ENCODE peak calls at places on chromosomes 5 and 9, in seven cellular contexts. One of them, this sample, is unnamed.

GRCh38 chr9:91474656-91475055 is 51.0 kb upstream of the NFIL3 start:
- DNase-seq in GM12864: no peak
- DNase-seq in neural progenitor cell: no peak
- DNase-seq in choroid plexus epithelial cell: peak; percentile 47
- DNase-seq in Peyer's patch: no peak
- DNase-seq in HFFc6: peak; percentile 25
- DNase-seq in CD8-positive, alpha-beta T cell: no peak
- DNase-seq in this sample: no peak

GRCh38 chr5:73908440-73908839 is 282.4 kb downstream of the ARHGEF28 start:
- DNase-seq in choroid plexus epithelial cell: peak; percentile 26
- DNase-seq in HFFc6: no peak
- DNase-seq in GM12864: no peak
- DNase-seq in Peyer's patch: no peak
- DNase-seq in CD8-positive, alpha-beta T cell: no peak
- DNase-seq in neural progenitor cell: no peak
- DNase-seq in this sample: no peak

GRCh38 chr9:113547501-113547900 is 84.0 kb downstream of the RGS3 start:
- DNase-seq in HFFc6: no peak
- DNase-seq in CD8-positive, alpha-beta T cell: no peak
- DNase-seq in neural progenitor cell: no peak
- DNase-seq in GM12864: no peak
- DNase-seq in choroid plexus epithelial cell: no peak
- DNase-seq in Peyer's patch: no peak
- DNase-seq in this sample: no peak

GRCh38 chr5:174307656-174308271 is 262.3 kb downstream of the NSG2 start:
- DNase-seq in CD8-positive, alpha-beta T cell: no peak
- DNase-seq in Peyer's patch: no peak
- DNase-seq in choroid plexus epithelial cell: no peak
- DNase-seq in HFFc6: no peak
- DNase-seq in neural progenitor cell: no peak
- DNase-seq in GM12864: no peak
- DNase-seq in this sample: no peak

GRCh38 chr5:88183255-88183654 is 85.4 kb downstream of the TMEM161B start:
- DNase-seq in Peyer's patch: no peak
- DNase-seq in choroid plexus epithelial cell: no peak
- DNase-seq in GM12864: no peak
- DNase-seq in neural progenitor cell: no peak
- DNase-seq in HFFc6: no peak
- DNase-seq in CD8-positive, alpha-beta T cell: no peak
- DNase-seq in this sample: no peak

GRCh38 chr5:81626524-81626923 is 124.4 kb downstream of the SSBP2 start:
- DNase-seq in choroid plexus epithelial cell: peak; percentile 82
- DNase-seq in neural progenitor cell: no peak
- DNase-seq in Peyer's patch: no peak
- DNase-seq in CD8-positive, alpha-beta T cell: no peak
- DNase-seq in HFFc6: peak; percentile 68
- DNase-seq in GM12864: no peak
- DNase-seq in this sample: no peak

GRCh38 chr5:158812381-158812780 is 287.3 kb downstream of the EBF1 start:
- DNase-seq in Peyer's patch: peak; percentile 90
- DNase-seq in neural progenitor cell: no peak
- DNase-seq in choroid plexus epithelial cell: no peak
- DNase-seq in HFFc6: no peak
- DNase-seq in GM12864: peak; percentile 58
- DNase-seq in CD8-positive, alpha-beta T cell: peak; percentile 32
- DNase-seq in this sample: peak; percentile 19

GRCh38 chr9:107308461-107308860 is 25.4 kb downstream of the RAD23B start:
- DNase-seq in HFFc6: no peak
- DNase-seq in choroid plexus epithelial cell: no peak
- DNase-seq in Peyer's patch: no peak
- DNase-seq in GM12864: no peak
- DNase-seq in neural progenitor cell: no peak
- DNase-seq in CD8-positive, alpha-beta T cell: no peak
- DNase-seq in this sample: no peak

GRCh38 chr5:89520771-89521170 is 637.8 kb upstream of the MEF2C start:
- DNase-seq in HFFc6: no peak
- DNase-seq in choroid plexus epithelial cell: no peak
- DNase-seq in GM12864: no peak
- DNase-seq in Peyer's patch: no peak
- DNase-seq in CD8-positive, alpha-beta T cell: no peak
- DNase-seq in neural progenitor cell: no peak
- DNase-seq in this sample: no peak

GRCh38 chr5:57494104-57495098 is 11.8 kb upstream of the ACTBL2 start:
- DNase-seq in neural progenitor cell: no peak
- DNase-seq in GM12864: peak; percentile 13
- DNase-seq in Peyer's patch: peak; percentile 53
- DNase-seq in HFFc6: peak; percentile 95
- DNase-seq in choroid plexus epithelial cell: peak; percentile 99
- DNase-seq in CD8-positive, alpha-beta T cell: no peak
- DNase-seq in this sample: no peak

GRCh38 chr5:134129411-134130238 is 15.1 kb downstream of the TCF7 start:
- DNase-seq in CD8-positive, alpha-beta T cell: no peak
- DNase-seq in HFFc6: no peak
- DNase-seq in GM12864: no peak
- DNase-seq in Peyer's patch: no peak
- DNase-seq in neural progenitor cell: no peak
- DNase-seq in choroid plexus epithelial cell: no peak
- DNase-seq in this sample: no peak

GRCh38 chr9:100052375-100052774 is 46.4 kb downstream of the ERP44 start:
- DNase-seq in choroid plexus epithelial cell: no peak
- DNase-seq in CD8-positive, alpha-beta T cell: no peak
- DNase-seq in GM12864: no peak
- DNase-seq in neural progenitor cell: no peak
- DNase-seq in Peyer's patch: no peak
- DNase-seq in HFFc6: no peak
- DNase-seq in this sample: no peak

GRCh38 chr5:34959323-34959722 is 30.0 kb downstream of the DNAJC21 start:
- DNase-seq in GM12864: peak; percentile 75
- DNase-seq in Peyer's patch: no peak
- DNase-seq in HFFc6: peak; percentile 54
- DNase-seq in choroid plexus epithelial cell: peak; percentile 93
- DNase-seq in neural progenitor cell: no peak
- DNase-seq in CD8-positive, alpha-beta T cell: no peak
- DNase-seq in this sample: peak; percentile 59

GRCh38 chr5:1223278-1223670 is 1.9 kb upstream of the SLC6A18 start:
- DNase-seq in choroid plexus epithelial cell: no peak
- DNase-seq in neural progenitor cell: no peak
- DNase-seq in GM12864: no peak
- DNase-seq in HFFc6: no peak
- DNase-seq in Peyer's patch: no peak
- DNase-seq in CD8-positive, alpha-beta T cell: no peak
- DNase-seq in this sample: no peak

GRCh38 chr9:127873886-127874285 is 3.6 kb downstream of the AK1 start:
- DNase-seq in HFFc6: no peak
- DNase-seq in GM12864: no peak
- DNase-seq in CD8-positive, alpha-beta T cell: no peak
- DNase-seq in neural progenitor cell: no peak
- DNase-seq in choroid plexus epithelial cell: no peak
- DNase-seq in Peyer's patch: no peak
- DNase-seq in this sample: no peak

GRCh38 chr9:79812507-79813261 is 240.9 kb downstream of the TLE4 start:
- DNase-seq in HFFc6: no peak
- DNase-seq in GM12864: peak; percentile 38
- DNase-seq in CD8-positive, alpha-beta T cell: no peak
- DNase-seq in neural progenitor cell: no peak
- DNase-seq in choroid plexus epithelial cell: no peak
- DNase-seq in Peyer's patch: peak; percentile 51
- DNase-seq in this sample: peak; percentile 10

GRCh38 chr9:131618785-131619184 is 73.5 kb downstream of the PRRT1B start:
- DNase-seq in CD8-positive, alpha-beta T cell: no peak
- DNase-seq in neural progenitor cell: no peak
- DNase-seq in HFFc6: no peak
- DNase-seq in choroid plexus epithelial cell: no peak
- DNase-seq in GM12864: no peak
- DNase-seq in Peyer's patch: no peak
- DNase-seq in this sample: no peak

GRCh38 chr5:95238560-95239325 is 46.2 kb downstream of the MCTP1 start:
- DNase-seq in HFFc6: no peak
- DNase-seq in CD8-positive, alpha-beta T cell: no peak
- DNase-seq in GM12864: no peak
- DNase-seq in neural progenitor cell: no peak
- DNase-seq in Peyer's patch: no peak
- DNase-seq in choroid plexus epithelial cell: peak; percentile 71
- DNase-seq in this sample: no peak
- TF ChIP-seq CTCF in HFFc6: peak; percentile 69
- TF ChIP-seq CTCF in CD8-positive, alpha-beta T cell: no peak
- TF ChIP-seq CTCF in GM12864: peak; percentile 16
- TF ChIP-seq CTCF in neural progenitor cell: peak; percentile 17
- TF ChIP-seq CTCF in Peyer's patch: peak; percentile 13
- TF ChIP-seq CTCF in choroid plexus epithelial cell: peak; percentile 67
- TF ChIP-seq CTCF in this sample: peak; percentile 41

DNA sequence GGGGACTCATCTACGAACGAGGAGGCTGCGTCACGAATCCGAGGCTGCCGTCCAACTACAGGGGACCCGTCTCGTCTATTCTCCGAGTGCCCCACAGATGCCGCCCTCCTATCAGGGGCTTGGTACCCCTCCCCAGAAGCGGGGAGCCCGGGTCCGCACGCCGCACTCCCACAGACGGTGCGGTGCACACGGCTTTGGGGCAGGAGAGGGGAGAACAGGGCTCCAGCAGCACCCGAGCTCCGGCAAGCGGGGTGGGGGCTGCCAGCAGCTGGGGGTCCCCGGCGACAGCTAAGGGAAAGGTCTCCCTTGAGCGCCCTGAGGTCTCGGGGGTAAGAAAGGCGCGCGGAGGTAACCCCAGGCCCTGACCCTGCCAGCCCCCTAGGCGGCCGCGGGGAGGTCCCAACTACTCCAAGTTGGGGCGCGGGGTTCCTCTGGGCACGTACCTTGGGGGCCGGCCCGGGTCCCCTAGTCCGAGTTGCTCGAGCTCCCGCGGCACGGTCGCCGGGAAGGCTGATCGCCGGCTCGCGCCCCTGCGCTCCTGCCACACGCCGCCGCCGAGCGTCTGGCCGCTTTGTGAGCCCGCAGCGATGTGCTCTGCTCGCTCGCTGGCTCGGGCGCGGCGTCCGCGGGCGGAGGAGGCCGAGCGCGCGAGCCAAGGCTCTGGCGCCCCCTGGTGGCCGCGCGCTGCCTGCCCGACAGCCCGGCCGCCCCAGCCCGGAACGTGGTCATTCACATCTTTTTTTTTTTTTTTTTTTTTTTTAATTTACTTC is at the start of gene SPOCK1:
- DNase-seq in CD8-positive, alpha-beta T cell: peak; percentile 37
- DNase-seq in Peyer's patch: peak; percentile 71
- DNase-seq in HFFc6: peak; percentile 56
- DNase-seq in neural progenitor cell: peak; percentile 96
- DNase-seq in GM12864: no peak
- DNase-seq in choroid plexus epithelial cell: peak; percentile 75
- DNase-seq in this sample: peak; percentile 91
- TF ChIP-seq CTCF in CD8-positive, alpha-beta T cell: peak; percentile 52
- TF ChIP-seq CTCF in Peyer's patch: peak; percentile 76
- TF ChIP-seq CTCF in HFFc6: peak; percentile 88
- TF ChIP-seq CTCF in neural progenitor cell: peak; percentile 66
- TF ChIP-seq CTCF in GM12864: peak; percentile 60
- TF ChIP-seq CTCF in choroid plexus epithelial cell: peak; percentile 51
- TF ChIP-seq CTCF in this sample: peak; percentile 89

GRCh38 chr9:77647267-77647658 is 859 bp downstream of the GNA14 start:
- DNase-seq in CD8-positive, alpha-beta T cell: no peak
- DNase-seq in Peyer's patch: no peak
- DNase-seq in HFFc6: no peak
- DNase-seq in GM12864: no peak
- DNase-seq in neural progenitor cell: no peak
- DNase-seq in choroid plexus epithelial cell: no peak
- DNase-seq in this sample: no peak

GRCh38 chr9:77648458-77649108 is 461 bp upstream of the GNA14 start:
- DNase-seq in HFFc6: no peak
- DNase-seq in CD8-positive, alpha-beta T cell: no peak
- DNase-seq in GM12864: no peak
- DNase-seq in neural progenitor cell: peak; percentile 34
- DNase-seq in choroid plexus epithelial cell: peak; percentile 24
- DNase-seq in Peyer's patch: peak; percentile 59
- DNase-seq in this sample: no peak

GRCh38 chr9:77651203-77651602 is 3.1 kb upstream of the GNA14 start:
- DNase-seq in HFFc6: no peak
- DNase-seq in CD8-positive, alpha-beta T cell: no peak
- DNase-seq in neural progenitor cell: no peak
- DNase-seq in choroid plexus epithelial cell: no peak
- DNase-seq in Peyer's patch: no peak
- DNase-seq in GM12864: no peak
- DNase-seq in this sample: no peak

GRCh38 chr9:77647659-77648457 is at the start of gene GNA14:
- DNase-seq in neural progenitor cell: peak; percentile 72
- DNase-seq in CD8-positive, alpha-beta T cell: no peak
- DNase-seq in GM12864: no peak
- DNase-seq in choroid plexus epithelial cell: peak; percentile 23
- DNase-seq in HFFc6: no peak
- DNase-seq in Peyer's patch: no peak
- DNase-seq in this sample: no peak

DNA sequence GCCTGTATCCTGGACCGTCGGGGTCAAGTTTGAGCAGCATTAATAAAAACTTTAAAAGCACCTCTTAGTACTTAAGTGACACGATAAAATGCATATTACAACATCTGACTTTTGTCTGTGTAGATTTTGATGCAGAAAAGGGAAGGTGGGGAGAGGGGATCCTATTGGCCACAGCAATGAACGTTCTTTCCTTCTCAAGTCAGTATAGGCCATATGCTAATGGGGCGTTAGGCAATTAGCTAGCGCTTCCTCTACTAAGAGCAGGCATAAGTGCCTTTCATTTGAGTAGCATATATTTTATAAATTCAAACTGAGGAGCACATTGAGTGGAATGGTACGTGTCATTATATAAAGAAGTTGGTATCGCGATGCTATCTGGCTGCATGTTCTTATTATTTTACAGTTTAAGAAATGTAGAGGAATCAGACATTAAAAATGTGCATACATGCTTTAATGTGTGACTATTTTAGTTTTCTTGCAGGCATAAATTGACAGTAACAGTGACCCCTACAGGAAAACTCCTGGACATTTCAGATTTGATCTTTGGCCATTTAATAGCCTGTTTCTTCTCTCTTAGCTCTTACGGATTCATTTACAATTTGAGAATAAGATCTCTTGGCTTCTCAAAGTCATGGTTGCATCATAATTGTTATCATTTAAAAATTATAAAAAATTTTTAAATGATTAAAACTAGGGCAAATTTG is 1.1 kb upstream of the GNA14 start:
- DNase-seq in neural progenitor cell: no peak
- DNase-seq in GM12864: no peak
- DNase-seq in HFFc6: peak; percentile 44
- DNase-seq in CD8-positive, alpha-beta T cell: no peak
- DNase-seq in Peyer's patch: no peak
- DNase-seq in choroid plexus epithelial cell: peak; percentile 68
- DNase-seq in this sample: no peak
- TF ChIP-seq CTCF in neural progenitor cell: peak; percentile 42
- TF ChIP-seq CTCF in GM12864: no peak
- TF ChIP-seq CTCF in HFFc6: peak; percentile 71
- TF ChIP-seq CTCF in CD8-positive, alpha-beta T cell: no peak
- TF ChIP-seq CTCF in Peyer's patch: peak; percentile 35
- TF ChIP-seq CTCF in choroid plexus epithelial cell: peak; percentile 51
- TF ChIP-seq CTCF in this sample: peak; percentile 9

DNA sequence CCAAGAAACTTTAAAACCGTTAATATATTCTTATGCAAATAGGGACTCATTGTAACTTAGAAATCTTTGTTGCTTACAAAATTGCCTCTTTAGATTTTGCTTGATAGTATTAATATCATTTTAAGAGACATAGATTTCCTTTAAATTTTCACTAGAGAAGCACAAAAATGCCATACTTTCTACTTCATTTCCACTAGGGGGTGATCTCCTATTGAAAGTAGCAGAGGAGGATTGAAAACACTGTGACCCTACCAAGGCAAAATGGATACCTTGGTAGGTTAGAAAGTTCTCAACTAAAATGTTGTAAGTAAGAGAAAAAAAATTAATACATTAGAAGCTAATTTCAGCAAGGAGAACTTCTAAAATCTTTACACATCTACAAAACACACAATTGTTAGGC is 204.9 kb downstream of the CHSY3 start:
- DNase-seq in Peyer's patch: no peak
- DNase-seq in CD8-positive, alpha-beta T cell: no peak
- DNase-seq in neural progenitor cell: peak; percentile 59
- DNase-seq in HFFc6: no peak
- DNase-seq in GM12864: peak; percentile 3
- DNase-seq in choroid plexus epithelial cell: peak; percentile 71
- DNase-seq in this sample: peak; percentile 8
- TF ChIP-seq CTCF in Peyer's patch: peak; percentile 33
- TF ChIP-seq CTCF in CD8-positive, alpha-beta T cell: no peak
- TF ChIP-seq CTCF in neural progenitor cell: peak; percentile 82
- TF ChIP-seq CTCF in HFFc6: peak; percentile 60
- TF ChIP-seq CTCF in GM12864: peak; percentile 45
- TF ChIP-seq CTCF in choroid plexus epithelial cell: peak; percentile 70
- TF ChIP-seq CTCF in this sample: peak; percentile 40